ENCODE peak calls at places on chromosomes 1 and 21, in five cellular contexts. J is T-helper 1 cell; M is stimulated activated CD4-positive, alpha-beta T cell treated with anti-CD3 and anti-CD28 coated beads, Interleukin-4, amount 100 ng/mL, for 48 hours; S is GM13977; F is cardiac septum. G is an unnamed sample.
A peak's percentile ranks its signal among the peaks of the same experiment; 100 is the strongest.

GRCh38 chr1:3261969-3262579 is 192.4 kb upstream of the ARHGEF16 start:
- DNase-seq in S (no peak), F (no peak), J (no peak), M (no peak), G (no peak)

GRCh38 chr1:85864727-85865126 is 156.5 kb upstream of the ZNHIT6 start:
- DNase-seq in M (no peak), J (no peak), F (no peak), S (no peak), G (no peak)

GRCh38 chr1:6246497-6247295 is 2.7 kb downstream of the HES3 start:
- DNase-seq in F (peak; percentile 89), S (peak; percentile 94), J (peak; percentile 67), M (peak; percentile 85), G (peak; percentile 95)

GRCh38 chr21:34640858-34641257 is 25.9 kb upstream of the RCAN1 start:
- DNase-seq in M (no peak), S (no peak), J (no peak), F (no peak), G (no peak)

GRCh38 chr21:33270986-33271385 is 4.8 kb downstream of the IL10RB start:
- DNase-seq in J (no peak), M (no peak), F (no peak), S (no peak), G (no peak)

GRCh38 chr21:28207776-28208175 is 784.9 kb downstream of the LTN1 start:
- DNase-seq in F (no peak), J (no peak), M (no peak), S (no peak), G (peak; percentile 89)

GRCh38 chr1:196324345-196324744 is 283.9 kb downstream of the KCNT2 start:
- DNase-seq in M (no peak), F (no peak), J (no peak), S (no peak), G (no peak)

GRCh38 chr1:19208710-19209438 is 1.2 kb downstream of the UBR4 start:
- DNase-seq in S (no peak), J (no peak), F (no peak), M (no peak), G (no peak)

GRCh38 chr1:201662646-201663045 is 123.7 kb downstream of the NAV1 start:
- DNase-seq in S (no peak), F (no peak), J (no peak), M (no peak), G (no peak)

GRCh38 chr1:199808110-199808870 is 219.2 kb upstream of the NR5A2 start:
- DNase-seq in S (no peak), M (no peak), J (no peak), F (no peak), G (no peak)

GRCh38 chr1:237429252-237429651 is 387.3 kb downstream of the RYR2 start:
- DNase-seq in S (no peak), M (no peak), J (no peak), F (no peak), G (no peak)

GRCh38 chr21:32137266-32137665 is 141.6 kb downstream of the MIS18A start:
- DNase-seq in F (no peak), J (no peak), S (no peak), M (no peak), G (peak; percentile 71)

GRCh38 chr1:218592688-218593087 is 247.6 kb downstream of the TGFB2 start:
- DNase-seq in S (no peak), M (no peak), F (no peak), J (no peak), G (peak; percentile 34)